ENCODE peak calls at places on chromosomes 11 and 22, in ten cellular contexts. Z is ovary; W is uterus; F is HEK293T; E is erythroblast; R is HepG2; A is RPMI7951; G is CD8-positive, alpha-beta memory T cell; N is CD4-positive, alpha-beta T cell; T is astrocyte of the cerebellum. K is an unnamed sample.

GRCh38 chr22:29916007-29916544 is 33.1 kb downstream of the MTMR3 start:
- DNase-seq in Z (no peak), N (no peak), G (no peak), T (no peak), W (no peak), R (no peak), E (no peak), F (peak), A (peak), K (no peak)

GRCh38 chr11:65557280-65558001 is 718 bp downstream of the LTBP3 start:
- DNase-seq in F (no peak), R (peak), Z (peak), W (peak), A (no peak), E (no peak), N (no peak), G (no peak), T (no peak), K (no peak)

GRCh38 chr11:88522624-88523361 is 185.3 kb upstream of the CTSC start:
- DNase-seq in A (no peak), R (no peak), W (no peak), F (no peak), N (no peak), E (no peak), T (no peak), G (no peak), Z (no peak), K (no peak)

GRCh38 chr22:28116261-28116673 is 197.2 kb upstream of the PITPNB start:
- DNase-seq in N (no peak), W (peak), G (no peak), Z (peak), R (no peak), F (no peak), T (peak), E (no peak), A (peak), K (peak)

GRCh38 chr11:118120793-118121192 is 31.8 kb downstream of the SCN4B start:
- DNase-seq in W (no peak), G (no peak), Z (no peak), F (no peak), E (no peak), R (no peak), A (no peak), T (no peak), N (no peak), K (no peak)

GRCh38 chr22:23398701-23399366 is 181.3 kb downstream of the IGLL1 start:
- DNase-seq in E (no peak), A (no peak), T (no peak), N (no peak), W (no peak), Z (peak), G (no peak), R (no peak), F (no peak), K (no peak)

GRCh38 chr11:16002942-16003341 is 353.4 kb downstream of the SOX6 start:
- DNase-seq in G (no peak), T (no peak), E (no peak), A (no peak), W (no peak), R (no peak), Z (no peak), N (no peak), F (no peak), K (no peak)

GRCh38 chr11:70230840-70231710 is 28.0 kb downstream of the FADD start:
- DNase-seq in E (no peak), N (no peak), A (no peak), Z (no peak), G (no peak), R (no peak), F (no peak), T (no peak), W (no peak), K (no peak)

GRCh38 chr11:118641463-118642019 is 34.1 kb downstream of the PHLDB1 start:
- DNase-seq in E (no peak), G (no peak), F (no peak), T (no peak), R (no peak), W (no peak), A (no peak), N (no peak), Z (no peak), K (no peak)

GRCh38 chr22:38843201-38843715 is 570 bp downstream of the NPTXR start:
- DNase-seq in R (peak), A (peak), G (peak), E (peak), T (no peak), N (peak), F (peak), Z (peak), W (peak), K (no peak)

GRCh38 chr22:29083576-29084566 is 11.0 kb downstream of the KREMEN1 start:
- DNase-seq in R (no peak), T (no peak), G (no peak), W (no peak), F (no peak), E (no peak), N (no peak), Z (no peak), A (peak), K (no peak)

GRCh38 chr11:17405232-17406005 is 17.0 kb upstream of the KCNJ11 start:
- DNase-seq in Z (no peak), R (peak), N (no peak), A (peak), F (no peak), T (no peak), W (peak), G (no peak), E (no peak), K (peak)

GRCh38 chr11:134346101-134346975 is 14.6 kb downstream of the GLB1L2 start:
- DNase-seq in E (no peak), W (no peak), A (no peak), R (no peak), F (no peak), G (no peak), N (no peak), T (no peak), Z (no peak), K (peak)

GRCh38 chr11:18844753-18845367 is 53.3 kb upstream of the PTPN5 start:
- DNase-seq in A (peak), R (peak), E (peak), Z (no peak), N (no peak), F (peak), T (no peak), W (no peak), G (no peak), K (no peak)

K was measured in right atrium auricular region.